ENCODE peak calls at places on chromosomes 2 and 18, in seven cellular contexts. Y, C, I, K, O, F and N are unnamed samples.

GRCh38 chr18:45517181-45517741 is 98.0 kb upstream of the SLC14A2 start:
- DNase-seq in Y (no peak), C (no peak), I (no peak), K (peak; percentile 70), O (peak; percentile 56), F (no peak), N (peak; percentile 95)

GRCh38 chr2:160085662-160086061 is 23.2 kb upstream of the PLA2R1 start:
- DNase-seq in Y (no peak), C (no peak), I (no peak), K (no peak), O (no peak), F (peak; percentile 37), N (no peak)

GRCh38 chr18:54261894-54262293 is 7.4 kb upstream of the POLI start:
- DNase-seq in Y (no peak), C (no peak), I (no peak), K (no peak), O (no peak), F (no peak), N (no peak)

GRCh38 chr2:74877376-74877775 is 43.4 kb downstream of the HK2 start:
- DNase-seq in Y (no peak), C (no peak), I (no peak), K (no peak), O (no peak), F (no peak), N (no peak)

GRCh38 chr2:10877691-10878111 is 34.0 kb upstream of the KCNF1 start:
- DNase-seq in Y (no peak), C (no peak), I (no peak), K (no peak), O (no peak), F (no peak), N (no peak)

GRCh38 chr18:79806976-79807841 is 9.5 kb downstream of the KCNG2 start:
- DNase-seq in Y (no peak), C (no peak), I (no peak), K (no peak), O (no peak), F (no peak), N (no peak)

GRCh38 chr18:77087391-77088141 is 45.0 kb downstream of the MBP start:
- DNase-seq in Y (no peak), C (no peak), I (no peak), K (no peak), O (peak; percentile 66), F (no peak), N (peak; percentile 75)

GRCh38 chr18:63850010-63850409 is 37.5 kb upstream of the SERPINB2 start:
- DNase-seq in Y (no peak), C (no peak), I (peak; percentile 17), K (peak; percentile 61), O (no peak), F (peak; percentile 8), N (peak; percentile 20)

GRCh38 chr2:210445116-210445707 is 31.3 kb downstream of the LANCL1 start:
- DNase-seq in Y (no peak), C (no peak), I (peak; percentile 29), K (peak; percentile 18), O (no peak), F (peak; percentile 47), N (peak; percentile 32)

GRCh38 chr2:238290079-238290478 is 1.7 kb upstream of the PER2 start:
- DNase-seq in Y (no peak), C (no peak), I (no peak), K (peak; percentile 22), O (no peak), F (no peak), N (peak; percentile 51)

GRCh38 chr2:27264253-27264752 is 1.5 kb upstream of the SLC30A3 start:
- DNase-seq in Y (no peak), C (no peak), I (no peak), K (no peak), O (no peak), F (no peak), N (no peak)

GRCh38 chr2:151796774-151797173 is 31.4 kb downstream of the ARL5A start:
- DNase-seq in Y (no peak), C (no peak), I (no peak), K (peak; percentile 2), O (no peak), F (peak; percentile 6), N (peak; percentile 15)

GRCh38 chr2:191957996-191958860 is 111.3 kb upstream of the CAVIN2 start:
- DNase-seq in Y (no peak), C (no peak), I (no peak), K (no peak), O (no peak), F (no peak), N (peak; percentile 57)

GRCh38 chr2:98009887-98010760 is 14.4 kb upstream of the TMEM131 start:
- DNase-seq in Y (no peak), C (no peak), I (no peak), K (no peak), O (no peak), F (no peak), N (no peak)

GRCh38 chr2:120607996-120608395 is 127.7 kb upstream of the GLI2 start:
- DNase-seq in Y (no peak), C (no peak), I (no peak), K (no peak), O (no peak), F (no peak), N (no peak)

GRCh38 chr2:96145028-96145939 is at the start of gene DUSP2:
- DNase-seq in Y (no peak), C (peak; percentile 88), I (peak; percentile 59), K (peak; percentile 92), O (peak; percentile 63), F (peak; percentile 31), N (peak; percentile 85)

GRCh38 chr2:239544141-239544800 is 143.5 kb upstream of the HDAC4 start:
- DNase-seq in Y (no peak), C (no peak), I (no peak), K (no peak), O (peak; percentile 64), F (no peak), N (peak; percentile 53)

GRCh38 chr18:68083776-68084175 is 567.3 kb upstream of the DSEL start:
- DNase-seq in Y (no peak), C (no peak), I (no peak), K (no peak), O (no peak), F (no peak), N (peak; percentile 12)

GRCh38 chr2:231568785-231569435 is 23.8 kb upstream of the TEX44 start:
- DNase-seq in Y (no peak), C (no peak), I (no peak), K (no peak), O (no peak), F (no peak), N (no peak)

GRCh38 chr2:232439758-232440135 is 16.2 kb upstream of the ALPI start:
- DNase-seq in Y (no peak), C (no peak), I (no peak), K (no peak), O (no peak), F (no peak), N (no peak)

GRCh38 chr2:73292316-73292905 is 937 bp downstream of the EGR4 start:
- DNase-seq in Y (no peak), C (no peak), I (no peak), K (no peak), O (no peak), F (no peak), N (peak; percentile 4)

GRCh38 chr2:204613635-204614034 is 68.4 kb downstream of the PARD3B start:
- DNase-seq in Y (no peak), C (no peak), I (no peak), K (no peak), O (no peak), F (no peak), N (no peak)

GRCh38 chr18:34493099-34493544 is 217.0 kb upstream of the DTNA start:
- DNase-seq in Y (peak; percentile 32), C (no peak), I (no peak), K (peak; percentile 63), O (peak; percentile 36), F (peak; percentile 43), N (peak; percentile 90)

GRCh38 chr2:113219889-113220641 is 46.3 kb downstream of the PSD4 start:
- DNase-seq in Y (no peak), C (no peak), I (no peak), K (peak; percentile 94), O (no peak), F (peak; percentile 85), N (peak; percentile 56)

GRCh38 chr18:54981076-54981475 is 21.8 kb upstream of the CCDC68 start:
- DNase-seq in Y (no peak), C (no peak), I (no peak), K (no peak), O (no peak), F (no peak), N (no peak)

GRCh38 chr2:22626621-22627020 is 758.4 kb upstream of the KLHL29 start:
- DNase-seq in Y (no peak), C (no peak), I (no peak), K (no peak), O (no peak), F (peak; percentile 26), N (no peak)

GRCh38 chr2:239695728-239696240 is 295.0 kb upstream of the HDAC4 start:
- DNase-seq in Y (no peak), C (no peak), I (no peak), K (no peak), O (no peak), F (no peak), N (no peak)

GRCh38 chr18:66495844-66496243 is 108.0 kb downstream of the CDH19 start:
- DNase-seq in Y (peak; percentile 27), C (no peak), I (no peak), K (no peak), O (no peak), F (peak; percentile 61), N (peak; percentile 75)

GRCh38 chr2:238969857-238970256 is 122.0 kb downstream of the TWIST2 start:
- DNase-seq in Y (no peak), C (no peak), I (no peak), K (no peak), O (peak; percentile 15), F (no peak), N (no peak)

GRCh38 chr2:240293865-240294461 is 141.5 kb upstream of the GPC1 start:
- DNase-seq in Y (no peak), C (no peak), I (no peak), K (no peak), O (no peak), F (no peak), N (no peak)

GRCh38 chr2:196172976-196173375 is 1.6 kb upstream of the STK17B start:
- DNase-seq in Y (no peak), C (no peak), I (no peak), K (no peak), O (no peak), F (no peak), N (no peak)

GRCh38 chr18:22668496-22668895 is 250.8 kb upstream of the CTAGE1 start:
- DNase-seq in Y (no peak), C (no peak), I (no peak), K (peak; percentile 43), O (no peak), F (no peak), N (peak; percentile 42)